ENCODE peak calls at places on chromosomes 2 and 18, in nine cellular contexts. V is Calu3; T is retina; U is NCI-H1092 treated with DMSO at 0.1 percent for 48 hours; E is activated effector memory CD4-positive, alpha-beta T cell treated with Interleukin-2 at 50 U/mL for 16 hours; Z is Kasumi-1; P is upper lobe of right lung; L is amniotic stem cell; N is activated T-helper 9 cell treated with anti-CD3 and anti-CD28 coated beads, Interleukin-2, amount 50 U/mL, for 16 hours. J is an unnamed sample.
A peak's percentile ranks its signal among the peaks of the same experiment; 100 is the strongest.

GRCh38 chr2:39642054-39642742 is 23.5 kb upstream of the TMEM178A start:
- DNase-seq in T (no peak), Z (no peak), E (no peak), P (no peak), U (no peak), L (peak; percentile 19), N (no peak), V (peak; percentile 69), J (no peak)

GRCh38 chr2:10173258-10174005 is 50.9 kb downstream of the RRM2 start:
- DNase-seq in E (no peak), V (no peak), U (no peak), T (no peak), L (no peak), P (no peak), N (no peak), Z (no peak), J (no peak)

GRCh38 chr2:211328126-211328525 is 771.7 kb downstream of the CPS1 start:
- DNase-seq in T (no peak), U (no peak), E (no peak), V (no peak), L (no peak), P (no peak), N (no peak), Z (no peak), J (no peak)

GRCh38 chr2:151523825-151524224 is 114.1 kb downstream of the RIF1 start:
- DNase-seq in L (no peak), N (no peak), P (no peak), V (no peak), Z (no peak), U (no peak), T (no peak), E (no peak), J (no peak)

GRCh38 chr2:231991664-231992063 is 30.2 kb downstream of the DIS3L2 start:
- DNase-seq in E (no peak), N (no peak), P (no peak), T (no peak), U (no peak), V (no peak), L (no peak), Z (no peak), J (peak; percentile 40)

GRCh38 chr2:120442923-120443571 is 97.1 kb downstream of the INHBB start:
- DNase-seq in Z (no peak), E (no peak), V (peak; percentile 91), N (no peak), T (peak; percentile 69), P (peak; percentile 94), L (no peak), U (no peak), J (peak; percentile 94)

GRCh38 chr2:64751286-64752260 is 97.9 kb upstream of the SERTAD2 start:
- DNase-seq in P (no peak), N (peak; percentile 8), Z (peak; percentile 46), E (no peak), L (no peak), V (peak; percentile 97), T (peak; percentile 98), U (peak; percentile 99), J (peak; percentile 46)

GRCh38 chr2:43714164-43714563 is 37.9 kb upstream of the C1GALT1C1L start:
- DNase-seq in L (no peak), Z (no peak), P (no peak), V (no peak), E (no peak), N (no peak), T (no peak), U (no peak), J (no peak)

GRCh38 chr18:61743775-61744531 is 148.9 kb downstream of the RNF152 start:
- DNase-seq in T (no peak), Z (no peak), E (no peak), V (no peak), N (no peak), L (peak; percentile 1), U (no peak), P (no peak), J (peak; percentile 81)

GRCh38 chr2:31558401-31559295 is 22.1 kb downstream of the SRD5A2 start:
- DNase-seq in E (no peak), T (no peak), U (no peak), Z (no peak), L (no peak), N (no peak), P (no peak), V (no peak), J (no peak)

GRCh38 chr2:65456074-65456473 is 23.7 kb upstream of the SPRED2 start:
- DNase-seq in N (no peak), E (no peak), T (no peak), Z (no peak), P (no peak), U (no peak), V (no peak), L (peak; percentile 21), J (no peak)

GRCh38 chr2:76251342-76251741 is 540.6 kb upstream of the GCFC2 start:
- DNase-seq in E (no peak), L (no peak), V (no peak), N (no peak), P (no peak), Z (no peak), U (no peak), T (no peak), J (no peak)

GRCh38 chr2:240644859-240645301 is 19.6 kb downstream of the GPR35 start:
- DNase-seq in U (no peak), L (no peak), Z (no peak), V (no peak), E (no peak), T (no peak), P (peak; percentile 38), N (no peak), J (no peak)

GRCh38 chr2:241010531-241011295 is 12.3 kb downstream of the SNED1 start:
- DNase-seq in E (no peak), V (no peak), P (peak; percentile 64), T (no peak), Z (no peak), U (no peak), L (no peak), N (no peak), J (no peak)

GRCh38 chr2:238499731-238500570 is 73.2 kb downstream of the ASB1 start:
- DNase-seq in V (peak; percentile 11), P (peak; percentile 42), L (no peak), T (no peak), Z (no peak), E (no peak), N (no peak), U (no peak), J (no peak)

GRCh38 chr2:10257036-10257435 is 45.7 kb upstream of the HPCAL1 start:
- DNase-seq in V (no peak), T (no peak), Z (no peak), E (no peak), L (no peak), U (no peak), P (no peak), N (no peak), J (no peak)

GRCh38 chr2:187118331-187119099 is 269.5 kb upstream of the ZSWIM2 start:
- DNase-seq in E (no peak), N (no peak), U (no peak), T (no peak), P (no peak), L (no peak), Z (no peak), V (no peak), J (no peak)

GRCh38 chr18:79333046-79333445 is 62.7 kb upstream of the NFATC1 start:
- DNase-seq in U (no peak), T (no peak), N (no peak), P (no peak), V (no peak), E (no peak), L (no peak), Z (no peak), J (no peak)

GRCh38 chr2:231621051-231621879 is 28.6 kb downstream of the TEX44 start:
- DNase-seq in E (no peak), Z (no peak), N (no peak), L (no peak), P (no peak), U (peak; percentile 52), T (peak; percentile 67), V (peak; percentile 88), J (peak; percentile 89)

GRCh38 chr18:75029456-75029855 is 179.5 kb downstream of the PTGR3 start:
- DNase-seq in L (no peak), E (no peak), N (no peak), P (no peak), Z (no peak), U (no peak), T (no peak), V (no peak), J (no peak)

GRCh38 chr2:113240150-113240914 is 38.4 kb downstream of the PAX8 start:
- DNase-seq in V (peak; percentile 74), L (peak; percentile 68), E (no peak), Z (peak; percentile 32), P (peak; percentile 86), N (no peak), U (peak; percentile 79), T (no peak), J (no peak)

GRCh38 chr18:58054041-58054733 is 10.2 kb downstream of the NEDD4L start:
- DNase-seq in V (peak; percentile 32), N (no peak), T (no peak), L (no peak), U (no peak), P (peak; percentile 70), E (no peak), Z (no peak), J (peak; percentile 86)

GRCh38 chr2:40315684-40316083 is 136.2 kb downstream of the SLC8A1 start:
- DNase-seq in P (no peak), V (no peak), Z (no peak), T (no peak), U (peak; percentile 34), N (no peak), L (no peak), E (no peak), J (no peak)

GRCh38 chr2:32064021-32064678 is 794 bp downstream of the SPAST start:
- DNase-seq in T (peak; percentile 29), P (no peak), U (peak; percentile 23), E (no peak), L (no peak), V (no peak), N (peak; percentile 4), Z (peak; percentile 43), J (peak; percentile 27)

GRCh38 chr2:47437287-47437686 is 34.3 kb downstream of the MSH2 start:
- DNase-seq in L (peak; percentile 39), E (no peak), N (no peak), U (no peak), P (no peak), T (no peak), V (no peak), Z (peak; percentile 68), J (peak; percentile 37)

GRCh38 chr2:70580352-70580751 is 26.7 kb upstream of the TGFA start:
- DNase-seq in T (no peak), P (no peak), U (peak; percentile 14), E (no peak), L (no peak), Z (peak; percentile 48), N (no peak), V (no peak), J (no peak)

GRCh38 chr2:19371996-19372582 is 13.7 kb upstream of the OSR1 start:
- DNase-seq in T (no peak), L (no peak), P (no peak), U (no peak), E (no peak), V (no peak), Z (no peak), N (no peak), J (no peak)

GRCh38 chr2:194769030-194769429 is 888.0 kb upstream of the SLC39A10 start:
- DNase-seq in T (no peak), L (no peak), P (no peak), U (no peak), Z (no peak), N (no peak), V (no peak), E (no peak), J (no peak)

GRCh38 chr2:217866457-217866856 is 136.3 kb downstream of the TNS1 start:
- DNase-seq in V (no peak), T (no peak), L (no peak), E (no peak), U (no peak), N (no peak), Z (no peak), P (no peak), J (no peak)

GRCh38 chr2:238290715-238291549 is 2.5 kb upstream of the PER2 start:
- DNase-seq in N (no peak), T (no peak), E (no peak), Z (no peak), V (no peak), U (no peak), P (no peak), L (no peak), J (no peak)

J was measured in mesendoderm.